ENCODE peak calls at places on chromosome 20, in seven cellular contexts. V is K562, D is HepG2, M is H1, U is Panc1, W is HCT116, Q is SK-N-SH. O is an unnamed sample.
A peak's percentile ranks its signal among the peaks of the same experiment; 100 is the strongest.

GRCh38 chr20:56439784-56440291 is 27.8 kb downstream of the CASS4 start:
- DNase-seq in V (no peak), D (no peak), M (no peak), U (no peak), W (no peak), Q (no peak), O (no peak)

GRCh38 chr20:29409833-29410804 is 1847.3 kb upstream of the DEFB115 start:
- DNase-seq in V (no peak), D (no peak), M (no peak), U (no peak), W (no peak), Q (peak; percentile 22), O (no peak)

GRCh38 chr20:642398-643174 is 10.4 kb downstream of the SRXN1 start:
- DNase-seq in V (peak; percentile 47), D (peak; percentile 69), M (no peak), U (no peak), W (no peak), Q (peak; percentile 86), O (no peak)

GRCh38 chr20:40807771-40808170 is 118.7 kb upstream of the MAFB start:
- DNase-seq in V (no peak), D (no peak), M (no peak), U (no peak), W (no peak), Q (no peak), O (no peak)

GRCh38 chr20:38165089-38165965 is at the start of gene TGM2:
- DNase-seq in V (peak; percentile 92), D (peak; percentile 87), M (no peak), U (peak; percentile 52), W (no peak), Q (peak; percentile 92), O (peak; percentile 32)

GRCh38 chr20:53517146-53517545 is 76.5 kb downstream of the ZNF217 start:
- DNase-seq in V (peak; percentile 60), D (peak; percentile 38), M (no peak), U (no peak), W (no peak), Q (no peak), O (no peak)

GRCh38 chr20:16459019-16459700 is 114.1 kb downstream of the KIF16B start:
- DNase-seq in V (peak; percentile 29), D (no peak), M (no peak), U (no peak), W (no peak), Q (no peak), O (no peak)

GRCh38 chr20:37534401-37535157 is 6.9 kb upstream of the BLCAP start:
- DNase-seq in V (peak; percentile 79), D (peak; percentile 83), M (no peak), U (peak; percentile 86), W (peak; percentile 70), Q (peak; percentile 61), O (peak; percentile 90)

GRCh38 chr20:53124803-53125202 is 152.6 kb downstream of the TSHZ2 start:
- DNase-seq in V (no peak), D (no peak), M (no peak), U (no peak), W (no peak), Q (no peak), O (no peak)

GRCh38 chr20:56859751-56860366 is 230.8 kb downstream of the TFAP2C start:
- DNase-seq in V (no peak), D (no peak), M (no peak), U (no peak), W (no peak), Q (no peak), O (no peak)

GRCh38 chr20:43187476-43188233 is 2.1 kb downstream of the PTPRT start:
- DNase-seq in V (peak; percentile 73), D (peak; percentile 57), M (peak; percentile 39), U (peak; percentile 25), W (peak; percentile 8), Q (peak; percentile 86), O (no peak)

GRCh38 chr20:11686900-11687543 is 230.7 kb upstream of the BTBD3 start:
- DNase-seq in V (no peak), D (no peak), M (no peak), U (no peak), W (no peak), Q (no peak), O (no peak)

GRCh38 chr20:44720617-44720993 is 5.4 kb downstream of the CCN5 start:
- DNase-seq in V (no peak), D (no peak), M (no peak), U (peak; percentile 84), W (peak; percentile 48), Q (peak; percentile 62), O (no peak)

GRCh38 chr20:31713312-31714049 is 9.2 kb downstream of the BCL2L1 start:
- DNase-seq in V (no peak), D (peak; percentile 81), M (no peak), U (no peak), W (peak; percentile 69), Q (no peak), O (no peak)

GRCh38 chr20:56575961-56576360 is 42.9 kb downstream of the FAM209B start:
- DNase-seq in V (no peak), D (no peak), M (no peak), U (no peak), W (no peak), Q (no peak), O (no peak)

GRCh38 chr20:47309806-47310426 is 46.6 kb downstream of the ZMYND8 start:
- DNase-seq in V (no peak), D (no peak), M (no peak), U (no peak), W (no peak), Q (no peak), O (no peak)

GRCh38 chr20:24870876-24871275 is 78.2 kb upstream of the CST7 start:
- DNase-seq in V (no peak), D (no peak), M (no peak), U (no peak), W (no peak), Q (no peak), O (no peak)

GRCh38 chr20:39067526-39068216 is 105.5 kb downstream of the DHX35 start:
- DNase-seq in V (no peak), D (no peak), M (no peak), U (no peak), W (no peak), Q (no peak), O (no peak)

GRCh38 chr20:2767768-2768631 is 32.4 kb downstream of the CPXM1 start:
- DNase-seq in V (no peak), D (no peak), M (no peak), U (no peak), W (no peak), Q (peak; percentile 14), O (no peak)

GRCh38 chr20:53736122-53736756 is 142.6 kb upstream of the ZNF217 start:
- DNase-seq in V (no peak), D (peak; percentile 55), M (no peak), U (no peak), W (no peak), Q (no peak), O (no peak)

GRCh38 chr20:19688031-19688806 is 69.8 kb upstream of the RIN2 start:
- DNase-seq in V (peak; percentile 7), D (peak; percentile 63), M (peak; percentile 34), U (peak; percentile 63), W (peak; percentile 34), Q (peak; percentile 47), O (no peak)

GRCh38 chr20:49335456-49335855 is 57.6 kb upstream of the ZNFX1 start:
- DNase-seq in V (no peak), D (no peak), M (no peak), U (no peak), W (no peak), Q (no peak), O (no peak)

GRCh38 chr20:57898332-57898731 is 188.5 kb upstream of the PMEPA1 start:
- DNase-seq in V (no peak), D (no peak), M (no peak), U (no peak), W (no peak), Q (no peak), O (no peak)
- TF ChIP-seq SIN3A in V (no peak), D (no peak), M (no peak), U (no peak), W (no peak), Q (no peak), O (no peak)

GRCh38 chr20:6740096-6740495 is 27.4 kb upstream of the BMP2 start:
- DNase-seq in V (no peak), D (no peak), M (no peak), U (no peak), W (no peak), Q (no peak), O (no peak)

GRCh38 chr20:6731951-6732580 is 35.4 kb upstream of the BMP2 start:
- DNase-seq in V (no peak), D (no peak), M (no peak), U (no peak), W (no peak), Q (no peak), O (no peak)

GRCh38 chr20:6733965-6734364 is 33.5 kb upstream of the BMP2 start:
- DNase-seq in V (no peak), D (no peak), M (no peak), U (no peak), W (no peak), Q (no peak), O (no peak)

GRCh38 chr20:6739406-6739805 is 28.1 kb upstream of the BMP2 start:
- DNase-seq in V (no peak), D (no peak), M (no peak), U (no peak), W (no peak), Q (no peak), O (no peak)

DNA sequence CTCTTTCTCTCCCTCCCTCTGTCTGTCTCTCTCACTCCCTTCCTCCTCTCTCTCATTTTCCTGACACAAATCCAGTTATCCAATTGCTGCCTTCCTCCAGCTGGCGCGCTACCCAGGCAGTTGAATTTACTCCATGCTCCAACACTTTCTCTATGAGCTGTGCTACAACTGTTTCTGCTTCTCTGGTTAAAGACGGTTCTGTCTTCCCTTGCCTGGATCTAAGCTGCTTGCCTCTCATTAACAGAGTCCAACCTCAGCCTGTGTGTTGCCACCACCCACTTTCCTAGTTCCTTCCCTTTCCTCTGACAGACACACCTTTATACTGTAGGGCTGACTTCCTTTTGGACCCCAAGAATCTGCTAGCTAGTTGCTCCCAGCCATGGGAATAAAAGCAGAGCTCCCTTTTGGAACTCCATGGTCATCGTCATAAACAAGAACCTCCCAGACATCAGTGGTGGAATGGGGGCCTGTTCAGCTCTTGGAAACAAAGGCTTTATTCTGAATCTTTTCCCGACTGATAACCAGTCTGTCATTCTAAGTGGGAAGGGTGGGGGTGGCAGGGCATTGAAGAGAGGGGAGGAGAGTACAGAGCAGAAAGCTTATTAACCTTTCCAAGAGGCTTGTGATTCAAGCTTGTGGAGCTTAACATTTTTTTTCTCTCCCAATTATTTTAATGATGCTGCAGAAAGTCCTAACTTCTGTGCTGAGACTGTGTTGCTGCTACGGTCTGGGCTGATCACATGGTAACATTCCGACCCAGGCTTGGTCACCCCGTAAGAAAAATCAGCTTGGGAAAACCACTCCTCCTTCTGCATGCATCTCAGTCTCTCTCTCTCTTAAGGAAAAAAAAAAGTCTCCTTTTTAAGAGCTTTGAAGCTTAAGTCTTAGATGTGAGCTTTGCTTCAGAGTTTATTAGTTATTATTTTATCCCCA is 31.3 kb upstream of the BMP2 start:
- DNase-seq in V (no peak), D (no peak), M (no peak), U (no peak), W (no peak), Q (no peak), O (no peak)
- TF ChIP-seq SIN3A in V (no peak), D (no peak), M (no peak), U (no peak), W (no peak), Q (no peak), O (no peak)

GRCh38 chr20:58743076-58743566 is 50.5 kb downstream of the NPEPL1 start:
- DNase-seq in V (no peak), D (no peak), M (no peak), U (no peak), W (no peak), Q (no peak), O (no peak)
- TF ChIP-seq SIN3A in V (no peak), D (no peak), M (no peak), U (no peak), W (no peak), Q (no peak), O (no peak)

GRCh38 chr20:62741701-62742491 is 33.3 kb downstream of the NTSR1 start:
- DNase-seq in V (no peak), D (no peak), M (no peak), U (no peak), W (no peak), Q (no peak), O (no peak)
- TF ChIP-seq SIN3A in V (no peak), D (no peak), M (no peak), U (no peak), W (no peak), Q (no peak), O (no peak)

O was measured in GM12878.